ENCODE peak calls at places on chromosomes 7 and 10, in seven cellular contexts. C is mammary epithelial cell, B is endodermal cell, N is GM23338, F is stomach, I is body of pancreas, A is neural progenitor cell. O is an unnamed sample.
A peak's percentile ranks its signal among the peaks of the same experiment; 100 is the strongest.

GRCh38 chr7:129495987-129496386 is 6.3 kb upstream of the SMKR1 start:
- DNase-seq in A (no peak), F (no peak), C (no peak), B (peak; percentile 35), I (no peak), N (no peak), O (no peak)

GRCh38 chr10:16891375-16892313 is 74.4 kb upstream of the RSU1 start:
- DNase-seq in F (peak; percentile 29), C (peak; percentile 95), A (peak; percentile 86), I (peak; percentile 33), B (peak; percentile 87), N (peak; percentile 86), O (peak; percentile 68)

GRCh38 chr7:156639426-156640256 is 933 bp upstream of the RNF32 start:
- DNase-seq in C (no peak), N (peak; percentile 53), I (peak; percentile 22), A (peak; percentile 10), F (no peak), B (no peak), O (no peak)

GRCh38 chr7:378551-379455 is 88.8 kb downstream of the FOXL3 start:
- DNase-seq in I (peak; percentile 15), F (peak; percentile 75), C (no peak), B (peak; percentile 44), A (peak; percentile 39), N (no peak), O (peak; percentile 60)

GRCh38 chr10:80413152-80413996 is 5.0 kb downstream of the PRXL2A start:
- DNase-seq in B (no peak), A (no peak), N (peak; percentile 14), I (no peak), C (peak; percentile 76), F (no peak), O (no peak)

GRCh38 chr10:47372726-47373125 is 11.4 kb downstream of the ZNF488 start:
- DNase-seq in C (no peak), A (no peak), N (no peak), F (peak; percentile 14), I (no peak), B (peak; percentile 31), O (no peak)

GRCh38 chr7:13197501-13197900 is 510.1 kb downstream of the ARL4A start:
- DNase-seq in B (no peak), I (no peak), C (no peak), F (no peak), A (no peak), N (no peak), O (no peak)

GRCh38 chr7:111958889-111959288 is 247.3 kb downstream of the DOCK4 start:
- DNase-seq in A (no peak), F (no peak), N (no peak), B (no peak), I (no peak), C (peak; percentile 30), O (no peak)

GRCh38 chr10:1187855-1188555 is 131.8 kb downstream of the WDR37 start:
- DNase-seq in F (no peak), N (no peak), B (no peak), C (no peak), I (no peak), A (no peak), O (no peak)

GRCh38 chr7:4468320-4469102 is 213.6 kb upstream of the FOXK1 start:
- DNase-seq in C (no peak), I (no peak), A (no peak), F (no peak), N (no peak), B (no peak), O (no peak)

GRCh38 chr10:20105931-20106330 is 289.7 kb downstream of the PLXDC2 start:
- DNase-seq in F (no peak), B (no peak), A (no peak), I (no peak), N (no peak), C (no peak), O (no peak)

GRCh38 chr10:89120931-89121907 is 85.9 kb downstream of the CH25H start:
- DNase-seq in A (peak; percentile 4), I (no peak), C (no peak), B (no peak), N (no peak), F (no peak), O (no peak)

GRCh38 chr10:22713853-22714523 is 390 bp downstream of the PIP4K2A start:
- DNase-seq in C (peak; percentile 16), B (peak; percentile 80), N (peak; percentile 48), F (no peak), I (peak; percentile 35), A (peak; percentile 65), O (no peak)

GRCh38 chr7:35799846-35800717 is 775 bp upstream of the SEPTIN7 start:
- DNase-seq in C (peak; percentile 80), B (peak; percentile 97), N (peak; percentile 96), A (peak; percentile 96), F (peak; percentile 83), I (peak; percentile 84), O (peak; percentile 42)

GRCh38 chr7:71442492-71443196 is 310.7 kb downstream of the GALNT17 start:
- DNase-seq in B (no peak), F (no peak), C (no peak), N (no peak), A (no peak), I (no peak), O (no peak)

GRCh38 chr10:26621889-26622681 is 75.4 kb upstream of the PDSS1 start:
- DNase-seq in B (peak; percentile 77), I (peak; percentile 34), F (peak; percentile 85), A (peak; percentile 63), C (peak; percentile 43), N (peak; percentile 71), O (no peak)

GRCh38 chr7:2117681-2118045 is 115.1 kb downstream of the MAD1L1 start:
- DNase-seq in N (no peak), C (no peak), I (no peak), F (no peak), B (no peak), A (no peak), O (no peak)

GRCh38 chr7:151327022-151327421 is 14.6 kb upstream of the NUB1 start:
- DNase-seq in F (no peak), I (no peak), C (no peak), A (no peak), B (no peak), N (no peak), O (no peak)

GRCh38 chr10:4296165-4296564 is 511.2 kb upstream of the KLF6 start:
- DNase-seq in I (no peak), C (no peak), B (no peak), A (peak; percentile 56), F (no peak), N (peak; percentile 69), O (no peak)

GRCh38 chr10:120684211-120684610 is 167.0 kb upstream of the WDR11 start:
- DNase-seq in F (no peak), B (no peak), A (no peak), I (no peak), C (no peak), N (no peak), O (no peak)

GRCh38 chr10:77892761-77893160 is 33.8 kb downstream of the DLG5 start:
- DNase-seq in F (no peak), A (no peak), C (no peak), I (no peak), B (no peak), N (no peak), O (no peak)

GRCh38 chr10:21989453-21990154 is 13.9 kb downstream of the DNAJC1 start:
- DNase-seq in A (peak; percentile 83), F (peak; percentile 42), C (peak; percentile 56), N (peak; percentile 91), I (peak; percentile 37), B (peak; percentile 83), O (no peak)

GRCh38 chr7:25624001-25624400 is 395.7 kb upstream of the NPVF start:
- DNase-seq in C (no peak), F (no peak), A (no peak), I (no peak), B (no peak), N (no peak), O (no peak)

GRCh38 chr10:64306888-64307287 is 785.7 kb downstream of the REEP3 start:
- DNase-seq in C (no peak), B (no peak), N (no peak), A (no peak), I (no peak), F (no peak), O (no peak)
- H3K27ac ChIP-seq in C (no peak overlapping the region), B (no peak overlapping the region), N (no peak overlapping the region), A (no peak overlapping the region), I (no peak overlapping the region), F (no peak overlapping the region), O (no peak overlapping the region)

GRCh38 chr7:126658684-126659083 is 594.1 kb downstream of the GRM8 start:
- DNase-seq in I (no peak), N (peak; percentile 11), B (no peak), C (no peak), A (peak; percentile 2), F (no peak), O (no peak)
- H3K4me3 ChIP-seq in I (no peak overlapping the region), N (no peak overlapping the region), B (no peak overlapping the region), C (no peak overlapping the region), A (no peak overlapping the region), F (no peak overlapping the region), O (no peak overlapping the region)

DNA sequence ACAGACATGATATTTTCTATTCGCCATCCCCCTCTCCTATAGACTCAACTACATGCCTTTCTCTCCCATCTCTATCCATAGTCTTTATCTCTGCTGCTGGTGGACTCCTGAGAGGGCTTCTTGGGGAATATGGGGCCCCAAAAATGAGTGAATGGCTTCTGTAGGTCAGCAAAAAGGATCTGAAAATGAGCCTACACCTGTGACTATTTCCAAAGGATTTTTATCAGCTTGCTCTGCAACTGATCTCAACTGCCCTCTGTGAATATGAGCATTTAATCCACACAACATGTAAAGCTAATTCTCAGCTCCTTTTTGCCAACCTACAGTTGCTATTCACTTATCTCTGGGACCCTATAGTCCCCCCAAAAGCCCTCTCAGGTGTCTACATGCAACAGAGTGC is 36.2 kb downstream of the PRSS2 start:
- DNase-seq in A (no peak), B (no peak), N (no peak), C (no peak), I (no peak), F (no peak), O (no peak)
- H3K4me1 ChIP-seq in A (no peaks in the 10 kb centered on the region), B (peaks cover 6% of the 10 kb centered on the region), N (peaks cover 28% of the 10 kb centered on the region), C (no peaks in the 10 kb centered on the region), I (no peaks in the 10 kb centered on the region), F (no peaks in the 10 kb centered on the region), O (no peaks in the 10 kb centered on the region)

DNA sequence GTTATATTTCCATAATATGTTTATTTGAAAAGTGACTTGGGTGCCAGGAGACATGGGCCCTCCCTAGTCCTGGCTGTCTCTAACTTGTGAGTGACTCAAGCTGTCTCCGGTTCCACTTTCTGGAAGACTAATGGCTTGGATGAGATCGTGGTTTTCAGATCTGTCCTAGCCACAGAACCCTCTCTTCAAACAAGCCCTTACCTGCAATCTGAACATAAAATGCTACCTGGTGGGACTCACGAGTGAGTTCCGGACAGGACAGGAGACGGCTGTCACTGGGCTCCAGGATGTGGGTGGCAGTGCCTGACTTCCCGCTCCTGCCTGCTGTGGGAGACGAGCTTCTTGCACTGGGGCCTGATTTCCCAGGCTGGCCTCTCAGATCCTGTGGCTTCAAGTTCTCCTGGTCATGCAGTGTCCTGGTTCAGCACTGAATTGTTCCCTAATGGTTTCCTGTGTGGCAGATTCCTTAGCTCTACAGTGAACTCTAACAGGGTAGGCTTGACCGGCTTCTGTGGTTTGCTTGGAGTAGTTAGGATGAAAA is 26.0 kb upstream of the PFKFB3 start:
- DNase-seq in B (no peak), N (no peak), F (no peak), A (no peak), C (peak; percentile 68), I (no peak), O (no peak)
- H3K27ac ChIP-seq in B (no peak overlapping the region), N (no peak overlapping the region), F (peak overlapping the region; percentile 65), A (no peak overlapping the region), C (no peak overlapping the region), I (no peak overlapping the region), O (peak overlapping the region; percentile 57)